ENCODE peak calls at places on chromosome 3, in five cellular contexts. I is HepG2, J is HCT116, A is ovary, T is spleen. X is an unnamed sample.

GRCh38 chr3:106092792-106093191 is 224.0 kb upstream of the CBLB start:
- DNase-seq in J (no peak), T (no peak), I (no peak), A (no peak), X (no peak)

GRCh38 chr3:71728632-71729342 is 3.6 kb upstream of the EIF4E3 start:
- DNase-seq in J (no peak), I (no peak), A (no peak), T (no peak), X (no peak)

GRCh38 chr3:71323558-71323957 is 260.0 kb downstream of the FOXP1 start:
- DNase-seq in T (no peak), I (peak; percentile 70), A (no peak), J (no peak), X (no peak)

GRCh38 chr3:111173328-111173900 is 101.8 kb downstream of the NECTIN3 start:
- DNase-seq in T (no peak), A (no peak), J (no peak), I (no peak), X (no peak)

GRCh38 chr3:63519426-63519825 is 133.0 kb upstream of the SNTN start:
- DNase-seq in T (no peak), I (no peak), A (no peak), J (no peak), X (no peak)

GRCh38 chr3:43760951-43761350 is 70.2 kb downstream of the ABHD5 start:
- DNase-seq in J (no peak), I (no peak), T (no peak), A (no peak), X (no peak)

GRCh38 chr3:101676765-101677435 is at the start of gene ZBTB11:
- DNase-seq in T (peak; percentile 99), A (peak; percentile 100), I (peak; percentile 99), J (peak; percentile 100), X (peak; percentile 100)

GRCh38 chr3:97823081-97823480 is 1.3 kb downstream of the CRYBG3 start:
- DNase-seq in I (no peak), J (no peak), T (no peak), A (no peak), X (no peak)

GRCh38 chr3:188900421-188900941 is 271.3 kb upstream of the TPRG1 start:
- DNase-seq in I (no peak), T (no peak), A (no peak), J (peak; percentile 69), X (no peak)

GRCh38 chr3:184229424-184230080 is at the start of gene VWA5B2:
- DNase-seq in T (peak; percentile 90), J (peak; percentile 46), A (peak; percentile 37), I (peak; percentile 44), X (peak; percentile 76)

GRCh38 chr3:47436180-47436579 is 39.6 kb downstream of the SCAP start:
- DNase-seq in I (no peak), T (peak; percentile 20), J (no peak), A (no peak), X (no peak)

GRCh38 chr3:66655673-66656072 is 154.9 kb upstream of the LRIG1 start:
- DNase-seq in A (no peak), J (no peak), T (no peak), I (peak; percentile 71), X (no peak)

GRCh38 chr3:57809609-57809968 is 53.5 kb downstream of the SLMAP start:
- DNase-seq in J (no peak), I (no peak), T (no peak), A (no peak), X (no peak)

GRCh38 chr3:34947849-34948248 is 691.5 kb upstream of the ARPP21 start:
- DNase-seq in I (no peak), A (no peak), T (no peak), J (no peak), X (no peak)

GRCh38 chr3:35524851-35525250 is 114.5 kb upstream of the ARPP21 start:
- DNase-seq in J (no peak), I (peak; percentile 13), T (no peak), A (no peak), X (no peak)

GRCh38 chr3:9497821-9498565 is 55.6 kb downstream of the LHFPL4 start:
- DNase-seq in T (no peak), I (no peak), J (peak; percentile 33), A (no peak), X (no peak)

GRCh38 chr3:177312491-177312890 is 115.2 kb upstream of the TBL1XR1 start:
- DNase-seq in J (no peak), I (no peak), A (no peak), T (no peak), X (no peak)

GRCh38 chr3:125165189-125165947 is 47.2 kb downstream of the SLC12A8 start:
- DNase-seq in J (no peak), T (no peak), A (peak; percentile 35), I (peak; percentile 34), X (peak; percentile 65)

GRCh38 chr3:195097331-195098255 is 173.4 kb downstream of the XXYLT1 start:
- DNase-seq in J (no peak), A (no peak), T (peak; percentile 72), I (no peak), X (no peak)

GRCh38 chr3:157865449-157865862 is 240.8 kb downstream of the SHOX2 start:
- DNase-seq in I (peak; percentile 2), T (peak; percentile 81), A (no peak), J (peak; percentile 42), X (no peak)

GRCh38 chr3:55486101-55486856 is 827 bp downstream of the WNT5A start:
- DNase-seq in J (no peak), I (no peak), A (peak; percentile 86), T (peak; percentile 78), X (peak; percentile 86)
- H3K4me1 ChIP-seq in J (no peaks in the 10 kb centered on the region), I (peaks cover 5% of the 10 kb centered on the region), A (peaks cover 8% of the 10 kb centered on the region), T (peaks cover 46% of the 10 kb centered on the region), X (peaks cover 31% of the 10 kb centered on the region)

DNA sequence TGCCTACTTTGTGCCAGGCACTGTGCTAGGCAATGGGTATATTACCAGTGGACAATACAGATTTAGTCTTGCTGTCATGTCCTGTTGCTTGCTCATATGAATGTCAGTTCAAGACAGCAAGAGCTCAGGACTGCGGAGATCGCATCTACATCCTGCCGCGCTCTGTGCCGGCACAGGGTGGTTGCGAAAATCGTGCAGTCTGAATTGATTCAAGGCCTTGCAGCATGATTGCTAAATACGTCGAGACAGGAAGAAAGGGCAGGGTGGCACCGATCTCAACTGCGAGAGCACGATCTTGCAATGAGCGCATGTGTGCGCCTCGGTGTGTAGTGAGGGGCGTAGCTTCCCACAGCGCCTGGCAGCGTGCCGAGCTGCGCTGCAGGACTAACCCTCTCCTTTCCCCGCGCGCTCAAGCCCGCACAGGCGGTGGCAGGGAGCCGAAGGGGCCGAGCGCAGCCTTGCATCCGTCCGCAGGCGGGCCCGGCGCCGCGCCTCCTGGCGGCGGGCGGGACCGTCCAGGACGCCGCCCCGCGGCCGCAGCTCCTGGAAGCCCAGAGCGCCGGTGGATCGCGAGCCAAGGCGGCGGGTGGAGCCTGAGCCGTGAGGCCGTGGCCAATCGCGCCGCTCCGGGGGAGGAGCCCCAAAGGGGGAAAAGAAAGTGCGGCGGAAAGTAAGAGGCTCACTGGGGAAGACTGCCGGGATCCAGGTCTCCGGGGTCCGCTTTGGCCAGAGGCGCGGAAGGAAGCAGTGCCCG is at the start of gene IL1RAP:
- DNase-seq in J (peak; percentile 66), I (peak; percentile 89), A (peak; percentile 89), T (peak; percentile 99), X (peak; percentile 84)
- TF ChIP-seq POLR2A in J (peak; percentile 52), I (peak; percentile 74), A (no peak), T (no peak), X (peak; percentile 86)

GRCh38 chr3:133138017-133138416 is 99.8 kb downstream of the TMEM108 start:
- DNase-seq in I (no peak), J (no peak), A (no peak), T (no peak), X (no peak)

GRCh38 chr3:133135303-133135702 is 97.1 kb downstream of the TMEM108 start:
- DNase-seq in I (no peak), T (no peak), A (no peak), J (no peak), X (no peak)

GRCh38 chr3:133137042-133137393 is 98.8 kb downstream of the TMEM108 start:
- DNase-seq in T (no peak), I (no peak), A (no peak), J (no peak), X (no peak)

GRCh38 chr3:133136114-133137041 is 98.2 kb downstream of the TMEM108 start:
- DNase-seq in A (no peak), I (no peak), J (no peak), T (no peak), X (no peak)
- H3K27ac ChIP-seq in A (no peak overlapping the region), I (no peak overlapping the region), J (no peak overlapping the region), T (no peak overlapping the region), X (no peak overlapping the region)

GRCh38 chr3:141305436-141305835 is 62.9 kb upstream of the ZBTB38 start:
- DNase-seq in J (no peak), T (no peak), A (no peak), I (peak; percentile 24), X (peak; percentile 52)
- H3K4me1 ChIP-seq in J (peaks cover 13% of the 10 kb centered on the region), T (peaks cover 18% of the 10 kb centered on the region), A (no peaks in the 10 kb centered on the region), I (peaks cover 12% of the 10 kb centered on the region), X (no peaks in the 10 kb centered on the region)

X was measured in thyroid gland.